ENCODE peak calls at places on chromosomes 5 and 9, in eight cellular contexts. One of them, this sample, is unnamed.

GRCh38 chr5:168404366-168404765 is 81.9 kb upstream of the RARS1 start:
- DNase-seq in A549: no peak
- DNase-seq in left ventricle myocardium inferior: no peak
- DNase-seq in thyroid gland: no peak
- DNase-seq in right lobe of liver: no peak
- DNase-seq in mesendoderm: no peak
- DNase-seq in H9: no peak
- DNase-seq in right cardiac atrium: no peak
- DNase-seq in this sample: no peak

GRCh38 chr5:143130891-143131290 is 272.6 kb downstream of the NR3C1 start:
- DNase-seq in A549: no peak
- DNase-seq in left ventricle myocardium inferior: no peak
- DNase-seq in thyroid gland: no peak
- DNase-seq in right lobe of liver: no peak
- DNase-seq in mesendoderm: no peak
- DNase-seq in H9: no peak
- DNase-seq in right cardiac atrium: no peak
- DNase-seq in this sample: no peak

GRCh38 chr9:128724744-128725211 is 851 bp upstream of the ZDHHC12 start:
- DNase-seq in A549: peak; percentile 83
- DNase-seq in left ventricle myocardium inferior: peak; percentile 79
- DNase-seq in thyroid gland: peak; percentile 54
- DNase-seq in right lobe of liver: peak; percentile 72
- DNase-seq in mesendoderm: peak; percentile 96
- DNase-seq in H9: peak; percentile 97
- DNase-seq in right cardiac atrium: peak; percentile 88
- DNase-seq in this sample: peak; percentile 63

GRCh38 chr5:11894992-11895391 is 9.3 kb downstream of the CTNND2 start:
- DNase-seq in A549: no peak
- DNase-seq in left ventricle myocardium inferior: no peak
- DNase-seq in thyroid gland: no peak
- DNase-seq in right lobe of liver: no peak
- DNase-seq in mesendoderm: no peak
- DNase-seq in H9: no peak
- DNase-seq in right cardiac atrium: no peak
- DNase-seq in this sample: no peak

GRCh38 chr5:150108711-150109605 is 22.6 kb upstream of the CSF1R start:
- DNase-seq in A549: no peak
- DNase-seq in left ventricle myocardium inferior: no peak
- DNase-seq in thyroid gland: no peak
- DNase-seq in right lobe of liver: no peak
- DNase-seq in mesendoderm: no peak
- DNase-seq in H9: no peak
- DNase-seq in right cardiac atrium: peak; percentile 29
- DNase-seq in this sample: peak; percentile 65

GRCh38 chr5:440413-441180 is 2.4 kb upstream of the EXOC3 start:
- DNase-seq in A549: no peak
- DNase-seq in left ventricle myocardium inferior: no peak
- DNase-seq in thyroid gland: no peak
- DNase-seq in right lobe of liver: no peak
- DNase-seq in mesendoderm: no peak
- DNase-seq in H9: peak; percentile 7
- DNase-seq in right cardiac atrium: no peak
- DNase-seq in this sample: no peak

GRCh38 chr5:3131161-3131560 is 379.7 kb upstream of the IRX2 start:
- DNase-seq in A549: no peak
- DNase-seq in left ventricle myocardium inferior: no peak
- DNase-seq in thyroid gland: no peak
- DNase-seq in right lobe of liver: no peak
- DNase-seq in mesendoderm: no peak
- DNase-seq in H9: no peak
- DNase-seq in right cardiac atrium: no peak
- DNase-seq in this sample: no peak

GRCh38 chr5:17257705-17258273 is 40.4 kb downstream of the BASP1 start:
- DNase-seq in A549: no peak
- DNase-seq in left ventricle myocardium inferior: no peak
- DNase-seq in thyroid gland: no peak
- DNase-seq in right lobe of liver: no peak
- DNase-seq in mesendoderm: no peak
- DNase-seq in H9: no peak
- DNase-seq in right cardiac atrium: no peak
- DNase-seq in this sample: no peak

GRCh38 chr5:143495823-143496275 is 92.4 kb upstream of the NR3C1 start:
- DNase-seq in A549: peak; percentile 89
- DNase-seq in left ventricle myocardium inferior: no peak
- DNase-seq in thyroid gland: no peak
- DNase-seq in right lobe of liver: no peak
- DNase-seq in mesendoderm: no peak
- DNase-seq in H9: no peak
- DNase-seq in right cardiac atrium: peak; percentile 29
- DNase-seq in this sample: no peak

GRCh38 chr5:435961-436640 is 6.9 kb upstream of the EXOC3 start:
- DNase-seq in A549: peak; percentile 43
- DNase-seq in left ventricle myocardium inferior: no peak
- DNase-seq in thyroid gland: no peak
- DNase-seq in right lobe of liver: peak; percentile 26
- DNase-seq in mesendoderm: peak; percentile 29
- DNase-seq in H9: peak; percentile 47
- DNase-seq in right cardiac atrium: no peak
- DNase-seq in this sample: peak; percentile 53

GRCh38 chr9:36174271-36174670 is 5.1 kb downstream of the CCIN start:
- DNase-seq in A549: no peak
- DNase-seq in left ventricle myocardium inferior: no peak
- DNase-seq in thyroid gland: no peak
- DNase-seq in right lobe of liver: no peak
- DNase-seq in mesendoderm: no peak
- DNase-seq in H9: no peak
- DNase-seq in right cardiac atrium: no peak
- DNase-seq in this sample: no peak

GRCh38 chr5:151580239-151580638 is 10.9 kb downstream of the FAT2 start:
- DNase-seq in A549: no peak
- DNase-seq in left ventricle myocardium inferior: no peak
- DNase-seq in thyroid gland: no peak
- DNase-seq in right lobe of liver: no peak
- DNase-seq in mesendoderm: no peak
- DNase-seq in H9: no peak
- DNase-seq in right cardiac atrium: no peak
- DNase-seq in this sample: no peak

GRCh38 chr5:151584057-151584937 is 6.8 kb downstream of the FAT2 start:
- DNase-seq in A549: no peak
- DNase-seq in left ventricle myocardium inferior: no peak
- DNase-seq in thyroid gland: no peak
- DNase-seq in right lobe of liver: no peak
- DNase-seq in mesendoderm: no peak
- DNase-seq in H9: no peak
- DNase-seq in right cardiac atrium: no peak
- DNase-seq in this sample: no peak

GRCh38 chr5:151580858-151581257 is 10.3 kb downstream of the FAT2 start:
- DNase-seq in A549: no peak
- DNase-seq in left ventricle myocardium inferior: no peak
- DNase-seq in thyroid gland: no peak
- DNase-seq in right lobe of liver: no peak
- DNase-seq in mesendoderm: peak; percentile 57
- DNase-seq in H9: peak; percentile 59
- DNase-seq in right cardiac atrium: no peak
- DNase-seq in this sample: no peak

GRCh38 chr5:151581347-151581746 is 9.8 kb downstream of the FAT2 start:
- DNase-seq in A549: no peak
- DNase-seq in left ventricle myocardium inferior: no peak
- DNase-seq in thyroid gland: no peak
- DNase-seq in right lobe of liver: no peak
- DNase-seq in mesendoderm: no peak
- DNase-seq in H9: no peak
- DNase-seq in right cardiac atrium: no peak
- DNase-seq in this sample: no peak

GRCh38 chr5:151581841-151582583 is 9.1 kb downstream of the FAT2 start:
- DNase-seq in A549: no peak
- DNase-seq in left ventricle myocardium inferior: no peak
- DNase-seq in thyroid gland: no peak
- DNase-seq in right lobe of liver: no peak
- DNase-seq in mesendoderm: no peak
- DNase-seq in H9: no peak
- DNase-seq in right cardiac atrium: no peak
- DNase-seq in this sample: no peak
- H3K27ac ChIP-seq in A549: no peak overlapping the region
- H3K27ac ChIP-seq in left ventricle myocardium inferior: no peak overlapping the region
- H3K27ac ChIP-seq in thyroid gland: no peak overlapping the region
- H3K27ac ChIP-seq in right lobe of liver: no peak overlapping the region
- H3K27ac ChIP-seq in mesendoderm: no peak overlapping the region
- H3K27ac ChIP-seq in H9: no peak overlapping the region
- H3K27ac ChIP-seq in right cardiac atrium: no peak overlapping the region
- H3K27ac ChIP-seq in this sample: no peak overlapping the region

DNA sequence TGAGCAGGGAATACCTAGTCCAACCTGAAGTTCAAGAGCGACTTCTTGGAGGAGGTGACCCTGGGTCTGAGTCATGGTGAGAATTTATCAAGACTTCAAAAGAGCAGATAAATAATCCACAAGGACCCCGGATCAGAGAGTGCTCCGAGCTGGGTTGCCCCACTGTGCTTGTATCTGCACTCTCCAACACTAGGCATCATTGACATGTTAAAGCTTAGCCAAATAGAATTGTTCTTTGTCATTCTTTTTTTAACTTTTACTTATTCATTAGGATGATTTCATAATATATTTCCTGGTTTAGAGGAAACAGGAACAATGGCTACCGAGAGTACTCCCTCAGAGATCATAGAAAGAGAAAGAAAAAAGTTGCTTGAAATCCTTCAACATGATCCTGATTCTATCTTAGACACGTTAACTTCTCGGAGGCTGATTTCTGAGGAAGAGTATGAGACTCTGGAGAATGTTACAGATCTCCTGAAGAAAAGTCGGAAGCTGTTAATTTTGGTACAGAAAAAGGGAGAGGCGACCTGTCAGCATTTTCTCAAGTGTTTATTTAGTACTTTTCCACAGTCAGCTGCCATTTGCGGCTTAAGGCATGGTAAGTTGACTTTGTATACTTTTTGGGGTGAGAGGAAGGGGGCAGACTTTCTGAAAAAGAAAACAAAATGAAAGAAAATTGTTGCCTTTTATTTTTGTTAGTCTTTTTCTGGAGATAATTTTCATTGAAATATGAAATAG is at the start of gene CARD6:
- DNase-seq in A549: peak; percentile 62
- DNase-seq in left ventricle myocardium inferior: no peak
- DNase-seq in thyroid gland: peak; percentile 14
- DNase-seq in right lobe of liver: no peak
- DNase-seq in mesendoderm: no peak
- DNase-seq in H9: no peak
- DNase-seq in right cardiac atrium: no peak
- DNase-seq in this sample: no peak
- H3K27ac ChIP-seq in A549: peak within 1 kb of the TSS; percentile 87
- H3K27ac ChIP-seq in left ventricle myocardium inferior: peak within 1 kb of the TSS; percentile 81
- H3K27ac ChIP-seq in thyroid gland: peak within 1 kb of the TSS; percentile 84
- H3K27ac ChIP-seq in right lobe of liver: peak within 1 kb of the TSS; percentile 52
- H3K27ac ChIP-seq in mesendoderm: no peak within 1 kb of the TSS
- H3K27ac ChIP-seq in H9: no peak within 1 kb of the TSS
- H3K27ac ChIP-seq in right cardiac atrium: peak within 1 kb of the TSS; percentile 93
- H3K27ac ChIP-seq in this sample: peak within 1 kb of the TSS; percentile 45

GRCh38 chr5:138466058-138466899 is 1.0 kb downstream of the EGR1 start:
- DNase-seq in A549: peak; percentile 47
- DNase-seq in left ventricle myocardium inferior: no peak
- DNase-seq in thyroid gland: no peak
- DNase-seq in right lobe of liver: peak; percentile 67
- DNase-seq in mesendoderm: no peak
- DNase-seq in H9: no peak
- DNase-seq in right cardiac atrium: peak; percentile 66
- DNase-seq in this sample: peak; percentile 52
- H3K27ac ChIP-seq in A549: peak overlapping the region; percentile 95
- H3K27ac ChIP-seq in left ventricle myocardium inferior: peak overlapping the region; percentile 99
- H3K27ac ChIP-seq in thyroid gland: no peak overlapping the region
- H3K27ac ChIP-seq in right lobe of liver: peak overlapping the region; percentile 62
- H3K27ac ChIP-seq in mesendoderm: no peak overlapping the region
- H3K27ac ChIP-seq in H9: no peak overlapping the region
- H3K27ac ChIP-seq in right cardiac atrium: no peak overlapping the region
- H3K27ac ChIP-seq in this sample: peak overlapping the region; percentile 95

GRCh38 chr5:155780274-155780673 is 546.7 kb upstream of the SGCD start:
- DNase-seq in A549: no peak
- DNase-seq in left ventricle myocardium inferior: no peak
- DNase-seq in thyroid gland: no peak
- DNase-seq in right lobe of liver: no peak
- DNase-seq in mesendoderm: no peak
- DNase-seq in H9: no peak
- DNase-seq in right cardiac atrium: no peak
- DNase-seq in this sample: no peak

GRCh38 chr5:155786108-155786507 is 540.9 kb upstream of the SGCD start:
- DNase-seq in A549: no peak
- DNase-seq in left ventricle myocardium inferior: peak; percentile 20
- DNase-seq in thyroid gland: no peak
- DNase-seq in right lobe of liver: no peak
- DNase-seq in mesendoderm: no peak
- DNase-seq in H9: no peak
- DNase-seq in right cardiac atrium: no peak
- DNase-seq in this sample: no peak
- H3K27ac ChIP-seq in A549: no peak overlapping the region
- H3K27ac ChIP-seq in left ventricle myocardium inferior: no peak overlapping the region
- H3K27ac ChIP-seq in thyroid gland: no peak overlapping the region
- H3K27ac ChIP-seq in right lobe of liver: no peak overlapping the region
- H3K27ac ChIP-seq in mesendoderm: no peak overlapping the region
- H3K27ac ChIP-seq in H9: no peak overlapping the region
- H3K27ac ChIP-seq in right cardiac atrium: no peak overlapping the region
- H3K27ac ChIP-seq in this sample: no peak overlapping the region

DNA sequence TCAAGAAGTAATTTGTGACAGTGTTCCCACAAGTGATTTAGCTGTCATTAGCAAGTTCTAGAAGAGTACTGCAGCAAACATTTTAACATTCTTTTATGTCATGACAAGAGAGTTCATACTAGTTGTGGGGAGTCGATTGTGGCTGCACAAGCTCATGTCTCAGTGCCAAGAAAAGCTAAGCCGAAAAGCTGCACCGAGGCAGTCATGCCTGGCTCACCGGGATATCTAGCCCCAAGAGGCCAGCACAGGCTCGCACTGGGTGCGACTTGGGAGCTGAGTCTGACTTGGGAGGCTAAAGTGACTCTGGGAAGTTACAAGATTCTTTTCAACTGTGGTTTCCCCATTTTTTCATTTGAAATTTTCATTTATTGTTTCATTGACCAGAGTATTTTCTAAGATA is 18.6 kb downstream of the CAST start:
- DNase-seq in A549: no peak
- DNase-seq in left ventricle myocardium inferior: no peak
- DNase-seq in thyroid gland: no peak
- DNase-seq in right lobe of liver: no peak
- DNase-seq in mesendoderm: no peak
- DNase-seq in H9: no peak
- DNase-seq in right cardiac atrium: no peak
- DNase-seq in this sample: no peak
- H3K27ac ChIP-seq in A549: no peak overlapping the region
- H3K27ac ChIP-seq in left ventricle myocardium inferior: no peak overlapping the region
- H3K27ac ChIP-seq in thyroid gland: no peak overlapping the region
- H3K27ac ChIP-seq in right lobe of liver: no peak overlapping the region
- H3K27ac ChIP-seq in mesendoderm: no peak overlapping the region
- H3K27ac ChIP-seq in H9: no peak overlapping the region
- H3K27ac ChIP-seq in right cardiac atrium: no peak overlapping the region
- H3K27ac ChIP-seq in this sample: peak overlapping the region; percentile 1